ENCODE peak calls at places on chromosomes 7 and 10, in nine cellular contexts. F, Q, D, E, S, H, C, T and U are unnamed samples.

GRCh38 chr7:36132025-36132424 is 21.0 kb upstream of the EEPD1 start:
- DNase-seq in F (no peak), Q (no peak), D (no peak), E (no peak), S (no peak), H (no peak), C (no peak), T (no peak), U (no peak)

GRCh38 chr10:113095419-113095818 is 145.4 kb downstream of the TCF7L2 start:
- DNase-seq in F (no peak), Q (peak), D (no peak), E (no peak), S (no peak), H (no peak), C (no peak), T (no peak), U (no peak)

GRCh38 chr7:41915861-41916260 is 213.0 kb upstream of the INHBA start:
- DNase-seq in F (no peak), Q (no peak), D (no peak), E (no peak), S (no peak), H (peak), C (no peak), T (no peak), U (no peak)

GRCh38 chr10:44959243-44960097 is at the start of gene RASSF4:
- DNase-seq in F (peak), Q (peak), D (peak), E (peak), S (peak), H (peak), C (peak), T (peak), U (peak)

GRCh38 chr10:102280397-102281015 is 35.2 kb downstream of the GBF1 start:
- DNase-seq in F (no peak), Q (peak), D (no peak), E (no peak), S (no peak), H (peak), C (no peak), T (no peak), U (no peak)

GRCh38 chr10:120455004-120455403 is 2.0 kb upstream of the PLPP4 start:
- DNase-seq in F (no peak), Q (no peak), D (no peak), E (no peak), S (no peak), H (peak), C (no peak), T (no peak), U (no peak)

GRCh38 chr7:130721486-130722277 is 12.3 kb downstream of the KLF14 start:
- DNase-seq in F (no peak), Q (peak), D (peak), E (no peak), S (peak), H (peak), C (no peak), T (peak), U (peak)

GRCh38 chr10:30155401-30155800 is 96.0 kb upstream of the JCAD start:
- DNase-seq in F (no peak), Q (peak), D (no peak), E (peak), S (no peak), H (no peak), C (no peak), T (no peak), U (peak)

GRCh38 chr10:64091889-64092288 is 570.7 kb downstream of the REEP3 start:
- DNase-seq in F (no peak), Q (peak), D (no peak), E (no peak), S (no peak), H (no peak), C (no peak), T (peak), U (peak)

GRCh38 chr7:28570113-28570969 is 158.0 kb downstream of the CREB5 start:
- DNase-seq in F (no peak), Q (no peak), D (no peak), E (peak), S (no peak), H (no peak), C (no peak), T (no peak), U (peak)

GRCh38 chr10:118635674-118636402 is 40.4 kb upstream of the PRLHR start:
- DNase-seq in F (no peak), Q (no peak), D (no peak), E (no peak), S (peak), H (no peak), C (no peak), T (no peak), U (no peak)

GRCh38 chr10:46217749-46218453 is 68.9 kb upstream of the ANTXRL start:
- DNase-seq in F (no peak), Q (no peak), D (no peak), E (no peak), S (peak), H (no peak), C (no peak), T (no peak), U (no peak)

GRCh38 chr7:2807846-2808772 is 36.0 kb downstream of the GNA12 start:
- DNase-seq in F (no peak), Q (no peak), D (no peak), E (no peak), S (peak), H (peak), C (no peak), T (no peak), U (peak)

GRCh38 chr10:130105724-130106123 is 4.9 kb downstream of the C10orf143 start:
- DNase-seq in F (no peak), Q (no peak), D (no peak), E (no peak), S (peak), H (no peak), C (no peak), T (no peak), U (no peak)

GRCh38 chr7:98224701-98225181 is 13.5 kb downstream of the BHLHA15 start:
- DNase-seq in F (no peak), Q (no peak), D (no peak), E (no peak), S (peak), H (no peak), C (no peak), T (no peak), U (no peak)

GRCh38 chr7:22821702-22822485 is 755 bp downstream of the TOMM7 start:
- DNase-seq in F (peak), Q (peak), D (no peak), E (no peak), S (no peak), H (peak), C (no peak), T (peak), U (no peak)

GRCh38 chr10:29517352-29517923 is 117.3 kb downstream of the SVIL start:
- DNase-seq in F (no peak), Q (peak), D (no peak), E (no peak), S (peak), H (peak), C (peak), T (peak), U (peak)

GRCh38 chr10:12940791-12941190 is 60.7 kb downstream of the CCDC3 start:
- DNase-seq in F (no peak), Q (no peak), D (no peak), E (no peak), S (no peak), H (no peak), C (no peak), T (no peak), U (no peak)

GRCh38 chr10:70576803-70577517 is 25.6 kb downstream of the PRF1 start:
- DNase-seq in F (no peak), Q (peak), D (no peak), E (no peak), S (no peak), H (peak), C (no peak), T (no peak), U (peak)

GRCh38 chr10:4546500-4546899 is 279.5 kb upstream of the AKR1E2 start:
- DNase-seq in F (no peak), Q (no peak), D (peak), E (no peak), S (no peak), H (peak), C (no peak), T (no peak), U (no peak)

GRCh38 chr7:40437498-40437897 is 302.7 kb downstream of the SUGCT start:
- DNase-seq in F (no peak), Q (peak), D (peak), E (no peak), S (no peak), H (peak), C (no peak), T (no peak), U (no peak)

GRCh38 chr10:70982443-70982842 is 94.1 kb upstream of the PCBD1 start:
- DNase-seq in F (no peak), Q (no peak), D (no peak), E (no peak), S (no peak), H (peak), C (no peak), T (no peak), U (peak)

GRCh38 chr7:70457477-70458194 is 674.3 kb upstream of the GALNT17 start:
- DNase-seq in F (no peak), Q (no peak), D (no peak), E (no peak), S (no peak), H (no peak), C (no peak), T (no peak), U (no peak)

GRCh38 chr7:105877736-105878135 is 1.3 kb upstream of the ATXN7L1 start:
- DNase-seq in F (no peak), Q (peak), D (no peak), E (no peak), S (no peak), H (peak), C (no peak), T (no peak), U (no peak)

GRCh38 chr10:28810062-28810870 is 132.9 kb downstream of the BAMBI start:
- DNase-seq in F (no peak), Q (peak), D (no peak), E (no peak), S (peak), H (no peak), C (no peak), T (peak), U (no peak)

GRCh38 chr10:44198096-44198779 is 186.7 kb downstream of the CXCL12 start:
- DNase-seq in F (no peak), Q (no peak), D (peak), E (no peak), S (no peak), H (peak), C (no peak), T (no peak), U (no peak)

GRCh38 chr7:82348251-82348650 is 95.3 kb downstream of the CACNA2D1 start:
- DNase-seq in F (no peak), Q (no peak), D (no peak), E (no peak), S (no peak), H (no peak), C (no peak), T (no peak), U (no peak)

GRCh38 chr7:123571684-123572083 is 14.1 kb upstream of the NDUFA5 start:
- DNase-seq in F (no peak), Q (peak), D (no peak), E (no peak), S (no peak), H (peak), C (no peak), T (no peak), U (no peak)

GRCh38 chr7:47574473-47575328 is 7.2 kb downstream of the TNS3 start:
- DNase-seq in F (no peak), Q (no peak), D (no peak), E (peak), S (no peak), H (peak), C (no peak), T (no peak), U (peak)

GRCh38 chr10:88062385-88062784 is 199.0 kb downstream of the PTEN start:
- DNase-seq in F (no peak), Q (no peak), D (no peak), E (no peak), S (no peak), H (no peak), C (no peak), T (no peak), U (peak)

GRCh38 chr7:117739085-117739484 is 134.2 kb downstream of the CTTNBP2 start:
- DNase-seq in F (no peak), Q (no peak), D (no peak), E (no peak), S (no peak), H (no peak), C (no peak), T (no peak), U (no peak)

GRCh38 chr10:119349341-119349740 is 142.0 kb downstream of the GRK5 start:
- DNase-seq in F (no peak), Q (no peak), D (no peak), E (no peak), S (no peak), H (no peak), C (no peak), T (no peak), U (no peak)

GRCh38 chr7:116368960-116369359 is 130.6 kb upstream of the CAV2 start:
- DNase-seq in F (no peak), Q (no peak), D (no peak), E (no peak), S (no peak), H (no peak), C (no peak), T (no peak), U (no peak)

GRCh38 chr10:73810735-73811465 is 498 bp downstream of the NDST2 start:
- DNase-seq in F (peak), Q (peak), D (no peak), E (peak), S (peak), H (peak), C (no peak), T (peak), U (peak)

GRCh38 chr7:3002631-3003030 is 41.0 kb downstream of the CARD11 start:
- DNase-seq in F (no peak), Q (no peak), D (no peak), E (no peak), S (no peak), H (no peak), C (no peak), T (no peak), U (no peak)

GRCh38 chr10:72525277-72525676 is 100.6 kb downstream of the MICU1 start:
- DNase-seq in F (no peak), Q (peak), D (no peak), E (no peak), S (no peak), H (peak), C (no peak), T (no peak), U (no peak)

GRCh38 chr7:55246181-55246580 is 119.0 kb upstream of the LANCL2 start:
- DNase-seq in F (no peak), Q (peak), D (no peak), E (no peak), S (no peak), H (peak), C (no peak), T (no peak), U (no peak)

GRCh38 chr7:36208997-36209813 is 56.2 kb downstream of the EEPD1 start:
- DNase-seq in F (peak), Q (peak), D (no peak), E (no peak), S (no peak), H (no peak), C (no peak), T (no peak), U (no peak)

GRCh38 chr7:100432053-100432452 is 2.4 kb downstream of the MEPCE start:
- DNase-seq in F (no peak), Q (no peak), D (no peak), E (no peak), S (no peak), H (no peak), C (no peak), T (peak), U (no peak)
- H3K4me3 ChIP-seq in F (no peak), Q (peak), D (peak), E (no peak), S (no peak), H (no peak), C (peak), T (peak), U (no peak)

GRCh38 chr7:139830292-139830691 is 1.2 kb downstream of the TBXAS1 start:
- DNase-seq in F (no peak), Q (peak), D (no peak), E (no peak), S (no peak), H (no peak), C (no peak), T (no peak), U (no peak)

GRCh38 chr7:139829654-139830130 is 628 bp downstream of the TBXAS1 start:
- DNase-seq in F (no peak), Q (peak), D (no peak), E (peak), S (no peak), H (no peak), C (no peak), T (no peak), U (no peak)

GRCh38 chr7:139828446-139828845 is 618 bp upstream of the TBXAS1 start:
- DNase-seq in F (no peak), Q (no peak), D (no peak), E (no peak), S (no peak), H (no peak), C (no peak), T (no peak), U (no peak)

GRCh38 chr7:139830779-139831498 is 1.9 kb downstream of the TBXAS1 start:
- DNase-seq in F (no peak), Q (no peak), D (no peak), E (peak), S (no peak), H (no peak), C (no peak), T (no peak), U (no peak)

DNA sequence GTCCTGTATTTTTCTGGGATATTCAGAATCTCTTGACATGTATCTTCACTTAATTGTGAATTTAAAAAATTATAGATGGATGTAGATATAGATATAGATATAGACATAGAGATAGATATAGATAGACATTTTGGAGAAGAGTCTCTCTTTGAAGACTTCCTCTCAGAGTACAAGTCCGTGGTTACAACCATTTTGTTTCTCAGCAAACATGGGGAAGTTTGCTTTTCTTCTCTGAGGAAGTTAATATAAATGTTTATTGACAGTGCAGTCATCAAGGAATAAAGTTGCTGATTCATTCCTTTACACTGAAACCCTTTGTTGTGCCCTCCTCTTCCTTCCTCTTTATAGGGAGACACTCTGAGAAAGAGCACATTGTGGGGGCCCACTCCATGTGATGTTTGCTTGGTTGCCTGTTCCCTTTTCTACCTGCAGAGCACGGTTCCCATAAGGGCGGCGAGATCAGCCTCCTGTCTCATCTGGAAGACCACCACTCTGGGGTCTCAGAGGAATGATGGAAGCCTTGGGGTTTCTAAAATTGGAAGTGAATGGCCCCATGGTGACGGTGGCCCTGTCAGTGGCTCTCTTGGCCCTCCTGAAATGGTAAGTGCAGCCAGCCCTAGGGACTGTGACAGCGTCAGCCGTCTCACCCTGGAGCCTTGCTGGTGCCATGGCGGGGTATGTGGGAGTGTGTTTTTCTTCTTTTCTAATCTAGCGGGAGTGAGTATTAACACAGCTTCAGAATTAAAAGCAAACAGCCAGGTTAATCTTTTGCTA is at the start of gene TBXAS1:
- DNase-seq in F (no peak), Q (peak), D (no peak), E (peak), S (no peak), H (no peak), C (no peak), T (no peak), U (peak)
- H3K4me3 ChIP-seq in F (no peak), Q (no peak), D (peak), E (peak), S (no peak), H (no peak), C (no peak), T (no peak), U (no peak)

GRCh38 chr10:115129752-115130151 is 36.6 kb downstream of the ATRNL1 start:
- DNase-seq in F (peak), Q (peak), D (peak), E (peak), S (peak), H (peak), C (no peak), T (peak), U (peak)

GRCh38 chr10:115125505-115125904 is 32.3 kb downstream of the ATRNL1 start:
- DNase-seq in F (no peak), Q (no peak), D (no peak), E (no peak), S (no peak), H (no peak), C (no peak), T (no peak), U (peak)
- H3K4me3 ChIP-seq in F (no peak), Q (no peak), D (no peak), E (no peak), S (no peak), H (no peak), C (no peak), T (no peak), U (no peak)

GRCh38 chr7:50332241-50333176 is 28.0 kb downstream of the IKZF1 start:
- DNase-seq in F (no peak), Q (no peak), D (no peak), E (no peak), S (no peak), H (no peak), C (no peak), T (no peak), U (no peak)
- H3K4me3 ChIP-seq in F (peak), Q (no peak), D (no peak), E (peak), S (no peak), H (no peak), C (no peak), T (peak), U (peak)

DNA sequence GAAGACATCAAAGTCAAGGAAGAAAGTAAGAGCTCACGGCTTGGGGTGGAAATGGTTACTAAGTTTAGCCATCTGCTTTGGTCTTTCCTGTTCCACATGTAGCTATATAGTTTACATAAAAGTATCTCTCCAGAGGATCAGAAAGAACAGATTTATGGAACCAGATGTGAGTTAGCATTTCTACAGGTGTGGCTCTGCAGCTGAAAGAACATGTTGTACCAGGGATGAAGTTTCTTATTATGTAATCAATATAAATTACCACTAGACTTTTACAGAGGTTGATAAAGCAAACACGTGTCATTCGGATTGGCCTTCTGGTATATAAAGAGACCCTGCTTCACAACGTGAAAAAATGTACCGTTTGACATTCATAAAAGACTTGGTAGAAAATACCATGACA is 20.0 kb downstream of the CALD1 start:
- DNase-seq in F (no peak), Q (no peak), D (no peak), E (no peak), S (no peak), H (no peak), C (no peak), T (no peak), U (no peak)
- H3K4me3 ChIP-seq in F (no peak), Q (no peak), D (no peak), E (no peak), S (no peak), H (no peak), C (no peak), T (no peak), U (no peak)

DNA sequence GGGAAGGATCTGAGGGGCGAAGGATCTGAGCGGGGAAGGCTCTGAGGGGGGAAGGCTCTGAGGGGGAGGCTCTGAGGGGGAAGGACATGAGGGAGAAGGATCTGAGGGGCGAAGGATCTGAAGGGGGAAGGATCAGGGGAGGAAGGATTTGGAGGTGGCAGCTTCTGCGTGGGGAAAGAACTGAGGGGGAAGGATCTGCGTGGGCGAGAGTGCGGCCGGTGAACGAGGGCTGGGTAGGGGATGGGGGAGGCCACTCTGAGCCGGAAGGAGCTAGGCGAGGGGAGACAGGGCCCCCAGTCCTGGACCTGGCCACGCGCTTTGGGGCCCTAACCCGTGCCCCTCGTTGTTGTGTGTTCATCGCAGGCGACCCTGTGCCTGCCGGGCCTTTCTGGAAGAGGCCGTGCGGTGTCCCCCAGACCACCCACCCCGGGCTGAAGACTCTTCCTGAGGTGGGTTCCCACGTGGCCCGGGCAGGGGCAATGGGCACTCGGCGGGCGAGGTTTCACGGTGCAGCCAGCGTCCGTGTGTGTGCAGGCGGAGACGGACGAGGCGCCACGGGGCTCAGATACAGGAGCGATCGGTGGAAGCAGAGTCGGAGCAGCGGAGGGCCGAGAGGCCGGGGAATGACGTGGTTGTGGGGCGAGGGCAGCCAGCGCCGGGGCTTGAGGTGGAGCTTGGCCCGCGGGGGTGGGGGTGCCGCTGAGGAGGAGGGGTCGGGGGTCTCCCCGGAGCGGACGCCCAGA is 2.0 kb downstream of the CALY start:
- DNase-seq in F (peak), Q (no peak), D (no peak), E (no peak), S (no peak), H (peak), C (no peak), T (no peak), U (no peak)
- H3K4me3 ChIP-seq in F (peak), Q (peak), D (peak), E (no peak), S (peak), H (peak), C (no peak), T (peak), U (no peak)